ENCODE peak calls at places on chromosomes 11 and 22, in six cellular contexts. I is heart left ventricle; F is stimulated activated CD4-positive, alpha-beta T cell treated with anti-CD3 and anti-CD28 coated beads, Interleukin-4, amount 100 ng/mL, for 1 hour; W is stomach; P is fibroblast of lung; H is islet precursor cell. R is an unnamed sample.
A peak's percentile ranks its signal among the peaks of the same experiment; 100 is the strongest.

GRCh38 chr22:41931701-41932269 is 5.2 kb upstream of the TNFRSF13C start:
- DNase-seq in I (no peak), F (no peak), W (no peak), P (no peak), H (peak; percentile 48), R (no peak)

GRCh38 chr22:19597399-19597735 is 73.2 kb upstream of the CLDN5 start:
- DNase-seq in I (no peak), F (no peak), W (no peak), P (no peak), H (no peak), R (no peak)

GRCh38 chr22:38311331-38311635 is 6.0 kb downstream of the CSNK1E start:
- DNase-seq in I (peak; percentile 65), F (no peak), W (no peak), P (no peak), H (no peak), R (no peak)

GRCh38 chr11:72637198-72637597 is 37.0 kb downstream of the PDE2A start:
- DNase-seq in I (no peak), F (no peak), W (no peak), P (no peak), H (no peak), R (no peak)

GRCh38 chr11:56889986-56890385 is 98.7 kb upstream of the OR5AK2 start:
- DNase-seq in I (no peak), F (no peak), W (no peak), P (no peak), H (peak; percentile 57), R (no peak)

GRCh38 chr11:8288166-8288772 is 24.6 kb upstream of the LMO1 start:
- DNase-seq in I (no peak), F (no peak), W (no peak), P (no peak), H (peak; percentile 56), R (no peak)

GRCh38 chr22:42343551-42344081 is 73.2 kb upstream of the TCF20 start:
- DNase-seq in I (no peak), F (peak; percentile 16), W (no peak), P (no peak), H (no peak), R (no peak)

GRCh38 chr22:27775698-27776409 is 25.7 kb downstream of the MN1 start:
- DNase-seq in I (no peak), F (no peak), W (no peak), P (no peak), H (no peak), R (no peak)

GRCh38 chr11:119324124-119324665 is 7.3 kb upstream of the MCAM start:
- DNase-seq in I (no peak), F (no peak), W (no peak), P (no peak), H (no peak), R (no peak)

GRCh38 chr11:35304900-35305299 is 114.5 kb downstream of the SLC1A2 start:
- DNase-seq in I (no peak), F (no peak), W (no peak), P (peak; percentile 21), H (no peak), R (no peak)

GRCh38 chr11:20022363-20023081 is 137.8 kb downstream of the DBX1 start:
- DNase-seq in I (no peak), F (no peak), W (no peak), P (peak; percentile 78), H (peak; percentile 86), R (no peak)

GRCh38 chr22:19870153-19871022 is 15.7 kb upstream of the GNB1L start:
- DNase-seq in I (peak; percentile 54), F (peak; percentile 0), W (no peak), P (no peak), H (peak; percentile 47), R (no peak)

GRCh38 chr11:46679252-46680163 is 20.9 kb downstream of the ARHGAP1 start:
- DNase-seq in I (no peak), F (no peak), W (no peak), P (no peak), H (no peak), R (no peak)

GRCh38 chr11:112795142-112795815 is 165.9 kb upstream of the NCAM1 start:
- DNase-seq in I (no peak), F (peak; percentile 7), W (peak; percentile 35), P (peak; percentile 20), H (peak; percentile 77), R (peak; percentile 63)

GRCh38 chr11:68751331-68751856 is at the start of gene TESMIN:
- DNase-seq in I (peak; percentile 85), F (peak; percentile 94), W (peak; percentile 95), P (peak; percentile 69), H (peak; percentile 97), R (no peak)

GRCh38 chr11:120648706-120649250 is 137.2 kb downstream of the GRIK4 start:
- DNase-seq in I (no peak), F (no peak), W (no peak), P (no peak), H (no peak), R (no peak)

GRCh38 chr11:88655163-88655562 is 317.6 kb upstream of the CTSC start:
- DNase-seq in I (no peak), F (no peak), W (no peak), P (no peak), H (no peak), R (no peak)

GRCh38 chr11:122226810-122227379 is 110.9 kb upstream of the BLID start:
- DNase-seq in I (no peak), F (no peak), W (no peak), P (no peak), H (no peak), R (no peak)

GRCh38 chr22:20777420-20778177 is 3.7 kb downstream of the SERPIND1 start:
- DNase-seq in I (no peak), F (no peak), W (no peak), P (peak; percentile 92), H (no peak), R (no peak)

GRCh38 chr11:74004694-74005615 is 3.9 kb downstream of the UCP3 start:
- DNase-seq in I (no peak), F (peak; percentile 72), W (peak; percentile 53), P (no peak), H (peak; percentile 53), R (no peak)

GRCh38 chr22:50305658-50306566 is 1.5 kb downstream of the PLXNB2 start:
- DNase-seq in I (peak; percentile 90), F (no peak), W (peak; percentile 88), P (peak; percentile 92), H (no peak), R (no peak)

GRCh38 chr22:18968011-18968749 is 32.1 kb upstream of the PRODH start:
- DNase-seq in I (no peak), F (peak; percentile 16), W (no peak), P (peak; percentile 14), H (peak; percentile 87), R (no peak)

GRCh38 chr11:122882809-122883681 is 486 bp downstream of the JHY start:
- DNase-seq in I (peak; percentile 56), F (peak; percentile 32), W (peak; percentile 49), P (no peak), H (peak; percentile 77), R (peak; percentile 84)

GRCh38 chr11:86588566-86589090 is 83.8 kb downstream of the ME3 start:
- DNase-seq in I (no peak), F (no peak), W (no peak), P (no peak), H (peak; percentile 73), R (no peak)